ENCODE peak calls at places on chromosomes 1 and 21, in four cellular contexts. One of them, this sample, is unnamed.

GRCh38 chr1:32702599-32703478 is at the start of gene SYNC:
- DNase-seq in Peyer's patch: peak
- DNase-seq in NB4: no peak
- DNase-seq in psoas muscle: peak
- DNase-seq in this sample: no peak

GRCh38 chr1:236103646-236104218 is 38.6 kb upstream of the GPR137B start:
- DNase-seq in NB4: peak
- DNase-seq in Peyer's patch: peak
- DNase-seq in psoas muscle: no peak
- DNase-seq in this sample: peak

GRCh38 chr1:84944767-84945486 is 51.9 kb upstream of the LPAR3 start:
- DNase-seq in NB4: peak
- DNase-seq in Peyer's patch: peak
- DNase-seq in psoas muscle: peak
- DNase-seq in this sample: peak

GRCh38 chr1:84855168-84855567 is 37.8 kb downstream of the LPAR3 start:
- DNase-seq in Peyer's patch: no peak
- DNase-seq in NB4: no peak
- DNase-seq in psoas muscle: no peak
- DNase-seq in this sample: no peak

GRCh38 chr1:229756666-229757065 is 130.6 kb downstream of the URB2 start:
- DNase-seq in Peyer's patch: no peak
- DNase-seq in psoas muscle: no peak
- DNase-seq in NB4: no peak
- DNase-seq in this sample: no peak

GRCh38 chr1:172451002-172451443 is 7.2 kb upstream of the PIGC start:
- DNase-seq in Peyer's patch: peak
- DNase-seq in NB4: no peak
- DNase-seq in psoas muscle: no peak
- DNase-seq in this sample: no peak

GRCh38 chr1:86503477-86504129 is 34.9 kb downstream of the CLCA1 start:
- DNase-seq in NB4: no peak
- DNase-seq in Peyer's patch: peak
- DNase-seq in psoas muscle: peak
- DNase-seq in this sample: no peak

GRCh38 chr21:46092811-46093667 is 4.9 kb upstream of the COL6A2 start:
- DNase-seq in Peyer's patch: no peak
- DNase-seq in psoas muscle: no peak
- DNase-seq in NB4: no peak
- DNase-seq in this sample: peak

GRCh38 chr1:73930293-73930692 is 267.7 kb downstream of the LRRIQ3 start:
- DNase-seq in psoas muscle: no peak
- DNase-seq in NB4: no peak
- DNase-seq in Peyer's patch: no peak
- DNase-seq in this sample: no peak

GRCh38 chr1:208149776-208150514 is 94.2 kb downstream of the PLXNA2 start:
- DNase-seq in Peyer's patch: peak
- DNase-seq in psoas muscle: no peak
- DNase-seq in NB4: no peak
- DNase-seq in this sample: no peak

GRCh38 chr21:39006653-39007417 is 176.4 kb downstream of the PSMG1 start:
- DNase-seq in psoas muscle: no peak
- DNase-seq in Peyer's patch: peak
- DNase-seq in NB4: peak
- DNase-seq in this sample: no peak

GRCh38 chr1:209899948-209900347 is 38.1 kb upstream of the SYT14 start:
- DNase-seq in NB4: peak
- DNase-seq in psoas muscle: no peak
- DNase-seq in Peyer's patch: no peak
- DNase-seq in this sample: no peak

GRCh38 chr21:42654913-42655796 is 1.7 kb downstream of the PDE9A start:
- DNase-seq in NB4: no peak
- DNase-seq in psoas muscle: no peak
- DNase-seq in Peyer's patch: no peak
- DNase-seq in this sample: no peak

GRCh38 chr1:18907021-18907913 is 4.9 kb upstream of the ALDH4A1 start:
- DNase-seq in psoas muscle: peak
- DNase-seq in Peyer's patch: peak
- DNase-seq in NB4: peak
- DNase-seq in this sample: peak

GRCh38 chr21:44551290-44552015 is at the start of gene KRTAP10-2:
- DNase-seq in Peyer's patch: peak
- DNase-seq in psoas muscle: no peak
- DNase-seq in NB4: no peak
- DNase-seq in this sample: peak

GRCh38 chr1:101945884-101946283 is 50.8 kb downstream of the OLFM3 start:
- DNase-seq in NB4: no peak
- DNase-seq in Peyer's patch: no peak
- DNase-seq in psoas muscle: no peak
- DNase-seq in this sample: no peak

GRCh38 chr1:35398739-35399138 is 130.2 kb downstream of the ZMYM4 start:
- DNase-seq in psoas muscle: no peak
- DNase-seq in NB4: no peak
- DNase-seq in Peyer's patch: no peak
- DNase-seq in this sample: no peak

GRCh38 chr1:18282851-18283600 is 175.4 kb downstream of the IGSF21 start:
- DNase-seq in Peyer's patch: no peak
- DNase-seq in psoas muscle: no peak
- DNase-seq in NB4: peak
- DNase-seq in this sample: no peak

GRCh38 chr1:92968138-92969032 is 7.1 kb upstream of the DIPK1A start:
- DNase-seq in psoas muscle: no peak
- DNase-seq in NB4: peak
- DNase-seq in Peyer's patch: no peak
- DNase-seq in this sample: no peak

GRCh38 chr1:95039360-95040031 is 33.3 kb downstream of the ALG14 start:
- DNase-seq in Peyer's patch: no peak
- DNase-seq in psoas muscle: no peak
- DNase-seq in NB4: no peak
- DNase-seq in this sample: no peak

GRCh38 chr1:28893403-28894102 is 20.8 kb upstream of the EPB41 start:
- DNase-seq in psoas muscle: no peak
- DNase-seq in NB4: peak
- DNase-seq in Peyer's patch: no peak
- DNase-seq in this sample: no peak

GRCh38 chr1:75079535-75080290 is 54.5 kb upstream of the LHX8 start:
- DNase-seq in psoas muscle: no peak
- DNase-seq in NB4: no peak
- DNase-seq in Peyer's patch: no peak
- DNase-seq in this sample: no peak

GRCh38 chr1:179969962-179970361 is 15.4 kb downstream of the CEP350 start:
- DNase-seq in psoas muscle: no peak
- DNase-seq in Peyer's patch: no peak
- DNase-seq in NB4: no peak
- DNase-seq in this sample: no peak

GRCh38 chr1:160579216-160579701 is at the start of gene CD84:
- DNase-seq in psoas muscle: no peak
- DNase-seq in NB4: peak
- DNase-seq in Peyer's patch: peak
- DNase-seq in this sample: no peak

GRCh38 chr21:37210017-37210593 is 57.0 kb downstream of the VPS26C start:
- DNase-seq in NB4: peak
- DNase-seq in Peyer's patch: no peak
- DNase-seq in psoas muscle: no peak
- DNase-seq in this sample: no peak

GRCh38 chr1:39046811-39047210 is 20.7 kb downstream of the NDUFS5 start:
- DNase-seq in NB4: no peak
- DNase-seq in psoas muscle: no peak
- DNase-seq in Peyer's patch: no peak
- DNase-seq in this sample: no peak

GRCh38 chr1:75035536-75035935 is 98.7 kb upstream of the LHX8 start:
- DNase-seq in psoas muscle: no peak
- DNase-seq in Peyer's patch: no peak
- DNase-seq in NB4: no peak
- DNase-seq in this sample: no peak

GRCh38 chr1:43284065-43284464 is 1.3 kb downstream of the C1orf210 start:
- DNase-seq in psoas muscle: no peak
- DNase-seq in Peyer's patch: no peak
- DNase-seq in NB4: no peak
- DNase-seq in this sample: no peak

GRCh38 chr1:60695633-60696032 is 386.7 kb upstream of the NFIA start:
- DNase-seq in NB4: no peak
- DNase-seq in Peyer's patch: no peak
- DNase-seq in psoas muscle: no peak
- DNase-seq in this sample: no peak

GRCh38 chr1:35047188-35047858 is 15.6 kb upstream of the ZMYM6 start:
- DNase-seq in Peyer's patch: no peak
- DNase-seq in NB4: peak
- DNase-seq in psoas muscle: no peak
- DNase-seq in this sample: no peak

GRCh38 chr1:22286491-22286890 is 143.6 kb upstream of the WNT4 start:
- DNase-seq in Peyer's patch: peak
- DNase-seq in NB4: no peak
- DNase-seq in psoas muscle: no peak
- DNase-seq in this sample: no peak

GRCh38 chr1:20698195-20698910 is 19.5 kb downstream of the KIF17 start:
- DNase-seq in psoas muscle: no peak
- DNase-seq in Peyer's patch: no peak
- DNase-seq in NB4: no peak
- DNase-seq in this sample: no peak

GRCh38 chr1:78147031-78147430 is 101.3 kb downstream of the GIPC2 start:
- DNase-seq in psoas muscle: no peak
- DNase-seq in Peyer's patch: no peak
- DNase-seq in NB4: no peak
- DNase-seq in this sample: no peak

GRCh38 chr1:47709302-47710074 is 271.6 kb downstream of the FOXD2 start:
- DNase-seq in psoas muscle: no peak
- DNase-seq in NB4: peak
- DNase-seq in Peyer's patch: no peak
- DNase-seq in this sample: no peak
- TF ChIP-seq CTCF in psoas muscle: peak
- TF ChIP-seq CTCF in NB4: no peak
- TF ChIP-seq CTCF in Peyer's patch: no peak
- TF ChIP-seq CTCF in this sample: no peak

DNA sequence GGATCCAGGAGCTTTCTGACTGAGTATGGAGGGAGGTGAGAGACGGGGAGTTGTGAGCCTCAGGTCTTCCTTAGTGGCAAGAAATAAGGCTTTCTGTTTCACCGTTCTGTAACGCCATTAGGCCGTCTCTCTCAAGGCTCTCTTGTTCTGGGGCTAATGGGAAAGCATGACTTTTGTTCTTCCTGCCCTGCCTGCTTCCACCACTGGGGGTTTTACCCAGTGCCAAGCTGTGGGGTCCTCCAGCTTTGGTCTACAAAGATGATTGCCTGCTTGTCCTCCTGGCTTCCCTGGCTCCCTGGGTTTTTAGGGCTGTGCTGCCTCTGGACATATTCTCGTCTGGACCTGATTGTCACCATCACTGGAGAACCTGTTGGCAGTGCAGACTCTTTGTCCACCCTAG is 74.8 kb upstream of the TINAGL1 start:
- DNase-seq in Peyer's patch: no peak
- DNase-seq in psoas muscle: no peak
- DNase-seq in NB4: no peak
- DNase-seq in this sample: no peak
- TF ChIP-seq CTCF in Peyer's patch: no peak
- TF ChIP-seq CTCF in psoas muscle: no peak
- TF ChIP-seq CTCF in NB4: peak
- TF ChIP-seq CTCF in this sample: no peak

DNA sequence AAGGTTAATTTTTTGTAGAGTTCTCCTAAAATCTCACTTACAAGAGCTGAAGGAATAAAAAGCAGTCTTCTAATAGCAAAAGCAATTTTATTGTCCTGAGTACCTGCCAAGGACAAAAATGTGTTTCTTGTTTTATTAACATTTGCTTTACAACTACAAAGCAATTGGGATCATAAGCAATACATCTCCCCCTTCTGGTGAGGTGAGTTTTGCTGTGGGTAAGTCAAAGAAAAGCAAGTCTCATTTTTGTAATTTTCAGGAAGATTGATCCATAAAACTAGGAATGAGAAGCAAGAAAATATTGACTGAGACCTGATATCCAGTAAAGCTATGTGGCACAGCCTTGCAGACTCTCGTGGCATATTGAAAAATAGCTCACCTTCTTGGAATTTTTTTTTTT is 2162.7 kb downstream of the NCAM2 start:
- DNase-seq in NB4: no peak
- DNase-seq in psoas muscle: no peak
- DNase-seq in Peyer's patch: no peak
- DNase-seq in this sample: no peak
- TF ChIP-seq CTCF in NB4: peak
- TF ChIP-seq CTCF in psoas muscle: no peak
- TF ChIP-seq CTCF in Peyer's patch: no peak
- TF ChIP-seq CTCF in this sample: no peak

GRCh38 chr1:221944247-221944870 is 202.5 kb upstream of the DUSP10 start:
- DNase-seq in psoas muscle: no peak
- DNase-seq in NB4: no peak
- DNase-seq in Peyer's patch: no peak
- DNase-seq in this sample: no peak

GRCh38 chr1:221937155-221937953 is 195.5 kb upstream of the DUSP10 start:
- DNase-seq in psoas muscle: no peak
- DNase-seq in NB4: no peak
- DNase-seq in Peyer's patch: no peak
- DNase-seq in this sample: no peak

GRCh38 chr1:221933814-221934213 is 191.9 kb upstream of the DUSP10 start:
- DNase-seq in Peyer's patch: no peak
- DNase-seq in NB4: no peak
- DNase-seq in psoas muscle: no peak
- DNase-seq in this sample: no peak

GRCh38 chr1:221940631-221941030 is 198.7 kb upstream of the DUSP10 start:
- DNase-seq in Peyer's patch: no peak
- DNase-seq in psoas muscle: no peak
- DNase-seq in NB4: no peak
- DNase-seq in this sample: no peak

GRCh38 chr1:221939598-221939997 is 197.7 kb upstream of the DUSP10 start:
- DNase-seq in NB4: peak
- DNase-seq in Peyer's patch: peak
- DNase-seq in psoas muscle: no peak
- DNase-seq in this sample: no peak
- TF ChIP-seq CTCF in NB4: no peak
- TF ChIP-seq CTCF in Peyer's patch: no peak
- TF ChIP-seq CTCF in psoas muscle: no peak
- TF ChIP-seq CTCF in this sample: no peak

GRCh38 chr1:223007935-223008334 is 135.1 kb downstream of the TLR5 start:
- DNase-seq in psoas muscle: no peak
- DNase-seq in Peyer's patch: no peak
- DNase-seq in NB4: no peak
- DNase-seq in this sample: no peak
- TF ChIP-seq CTCF in psoas muscle: no peak
- TF ChIP-seq CTCF in Peyer's patch: no peak
- TF ChIP-seq CTCF in NB4: no peak
- TF ChIP-seq CTCF in this sample: no peak

GRCh38 chr1:223670458-223671159 is 5.1 kb upstream of the CAPN8 start:
- DNase-seq in psoas muscle: no peak
- DNase-seq in Peyer's patch: peak
- DNase-seq in NB4: peak
- DNase-seq in this sample: no peak
- TF ChIP-seq CTCF in psoas muscle: peak
- TF ChIP-seq CTCF in Peyer's patch: no peak
- TF ChIP-seq CTCF in NB4: peak
- TF ChIP-seq CTCF in this sample: no peak

This sample was measured in natural killer cell.